ENCODE peak calls at places on chromosomes 16 and 17, in nine cellular contexts. One of them, this sample, is unnamed.

GRCh38 chr16:13866073-13866472 is 53.9 kb upstream of the ERCC4 start:
- DNase-seq in left cardiac atrium: peak
- DNase-seq in sigmoid colon: peak
- DNase-seq in EL: peak
- DNase-seq in left colon: peak
- DNase-seq in mucosa of descending colon: no peak
- DNase-seq in KG1: peak
- DNase-seq in GM12878: no peak
- DNase-seq in PC-9: peak
- DNase-seq in this sample: peak

GRCh38 chr17:48113201-48113676 is 5.7 kb downstream of the SNX11 start:
- DNase-seq in left cardiac atrium: no peak
- DNase-seq in sigmoid colon: no peak
- DNase-seq in EL: no peak
- DNase-seq in left colon: no peak
- DNase-seq in mucosa of descending colon: no peak
- DNase-seq in KG1: no peak
- DNase-seq in GM12878: peak
- DNase-seq in PC-9: no peak
- DNase-seq in this sample: no peak

GRCh38 chr16:73058616-73059409 is 10.9 kb upstream of the ZFHX3 start:
- DNase-seq in left cardiac atrium: peak
- DNase-seq in sigmoid colon: peak
- DNase-seq in EL: peak
- DNase-seq in left colon: no peak
- DNase-seq in mucosa of descending colon: peak
- DNase-seq in KG1: no peak
- DNase-seq in GM12878: no peak
- DNase-seq in PC-9: peak
- DNase-seq in this sample: peak

GRCh38 chr16:85151603-85152413 is 39.5 kb upstream of the CIBAR2 start:
- DNase-seq in left cardiac atrium: peak
- DNase-seq in sigmoid colon: peak
- DNase-seq in EL: peak
- DNase-seq in left colon: peak
- DNase-seq in mucosa of descending colon: no peak
- DNase-seq in KG1: no peak
- DNase-seq in GM12878: no peak
- DNase-seq in PC-9: peak
- DNase-seq in this sample: no peak

GRCh38 chr16:15822957-15823356 is 33.9 kb downstream of the MYH11 start:
- DNase-seq in left cardiac atrium: no peak
- DNase-seq in sigmoid colon: peak
- DNase-seq in EL: no peak
- DNase-seq in left colon: peak
- DNase-seq in mucosa of descending colon: no peak
- DNase-seq in KG1: no peak
- DNase-seq in GM12878: no peak
- DNase-seq in PC-9: no peak
- DNase-seq in this sample: no peak

GRCh38 chr16:50300942-50301625 is 34.7 kb downstream of the ADCY7 start:
- DNase-seq in left cardiac atrium: no peak
- DNase-seq in sigmoid colon: peak
- DNase-seq in EL: no peak
- DNase-seq in left colon: peak
- DNase-seq in mucosa of descending colon: peak
- DNase-seq in KG1: no peak
- DNase-seq in GM12878: no peak
- DNase-seq in PC-9: no peak
- DNase-seq in this sample: no peak

GRCh38 chr17:17900615-17901520 is 64.1 kb upstream of the SREBF1 start:
- DNase-seq in left cardiac atrium: peak
- DNase-seq in sigmoid colon: peak
- DNase-seq in EL: peak
- DNase-seq in left colon: peak
- DNase-seq in mucosa of descending colon: peak
- DNase-seq in KG1: no peak
- DNase-seq in GM12878: no peak
- DNase-seq in PC-9: peak
- DNase-seq in this sample: no peak

GRCh38 chr17:61583242-61583641 is 7.8 kb downstream of the NACA2 start:
- DNase-seq in left cardiac atrium: no peak
- DNase-seq in sigmoid colon: no peak
- DNase-seq in EL: peak
- DNase-seq in left colon: no peak
- DNase-seq in mucosa of descending colon: no peak
- DNase-seq in KG1: peak
- DNase-seq in GM12878: no peak
- DNase-seq in PC-9: no peak
- DNase-seq in this sample: no peak

GRCh38 chr16:88787579-88788314 is 2.7 kb upstream of the PIEZO1 start:
- DNase-seq in left cardiac atrium: no peak
- DNase-seq in sigmoid colon: no peak
- DNase-seq in EL: no peak
- DNase-seq in left colon: no peak
- DNase-seq in mucosa of descending colon: no peak
- DNase-seq in KG1: no peak
- DNase-seq in GM12878: no peak
- DNase-seq in PC-9: no peak
- DNase-seq in this sample: no peak

GRCh38 chr17:3788200-3788599 is 12.8 kb downstream of the ITGAE start:
- DNase-seq in left cardiac atrium: no peak
- DNase-seq in sigmoid colon: no peak
- DNase-seq in EL: no peak
- DNase-seq in left colon: no peak
- DNase-seq in mucosa of descending colon: no peak
- DNase-seq in KG1: no peak
- DNase-seq in GM12878: no peak
- DNase-seq in PC-9: no peak
- DNase-seq in this sample: no peak

GRCh38 chr16:85384831-85385462 is 228.2 kb upstream of the GSE1 start:
- DNase-seq in left cardiac atrium: peak
- DNase-seq in sigmoid colon: peak
- DNase-seq in EL: no peak
- DNase-seq in left colon: peak
- DNase-seq in mucosa of descending colon: peak
- DNase-seq in KG1: no peak
- DNase-seq in GM12878: no peak
- DNase-seq in PC-9: peak
- DNase-seq in this sample: no peak

GRCh38 chr16:84585886-84586285 is 32.0 kb downstream of the COTL1 start:
- DNase-seq in left cardiac atrium: no peak
- DNase-seq in sigmoid colon: no peak
- DNase-seq in EL: no peak
- DNase-seq in left colon: no peak
- DNase-seq in mucosa of descending colon: peak
- DNase-seq in KG1: no peak
- DNase-seq in GM12878: no peak
- DNase-seq in PC-9: no peak
- DNase-seq in this sample: peak

GRCh38 chr16:85138825-85139627 is 26.8 kb upstream of the CIBAR2 start:
- DNase-seq in left cardiac atrium: no peak
- DNase-seq in sigmoid colon: no peak
- DNase-seq in EL: no peak
- DNase-seq in left colon: no peak
- DNase-seq in mucosa of descending colon: no peak
- DNase-seq in KG1: no peak
- DNase-seq in GM12878: no peak
- DNase-seq in PC-9: no peak
- DNase-seq in this sample: no peak

GRCh38 chr17:50439008-50439407 is 13.0 kb downstream of the ACSF2 start:
- DNase-seq in left cardiac atrium: no peak
- DNase-seq in sigmoid colon: no peak
- DNase-seq in EL: no peak
- DNase-seq in left colon: no peak
- DNase-seq in mucosa of descending colon: no peak
- DNase-seq in KG1: no peak
- DNase-seq in GM12878: no peak
- DNase-seq in PC-9: no peak
- DNase-seq in this sample: no peak

GRCh38 chr16:19179890-19180490 is 11.9 kb downstream of the SYT17 start:
- DNase-seq in left cardiac atrium: peak
- DNase-seq in sigmoid colon: peak
- DNase-seq in EL: peak
- DNase-seq in left colon: peak
- DNase-seq in mucosa of descending colon: peak
- DNase-seq in KG1: peak
- DNase-seq in GM12878: no peak
- DNase-seq in PC-9: peak
- DNase-seq in this sample: peak

GRCh38 chr17:10616502-10617119 is 40.5 kb downstream of the MYH3 start:
- DNase-seq in left cardiac atrium: peak
- DNase-seq in sigmoid colon: peak
- DNase-seq in EL: peak
- DNase-seq in left colon: no peak
- DNase-seq in mucosa of descending colon: peak
- DNase-seq in KG1: peak
- DNase-seq in GM12878: no peak
- DNase-seq in PC-9: peak
- DNase-seq in this sample: peak

GRCh38 chr16:3587547-3588110 is 10.4 kb upstream of the NLRC3 start:
- DNase-seq in left cardiac atrium: no peak
- DNase-seq in sigmoid colon: no peak
- DNase-seq in EL: no peak
- DNase-seq in left colon: no peak
- DNase-seq in mucosa of descending colon: no peak
- DNase-seq in KG1: no peak
- DNase-seq in GM12878: no peak
- DNase-seq in PC-9: no peak
- DNase-seq in this sample: no peak

GRCh38 chr17:44556114-44556853 is 1.0 kb upstream of the FZD2 start:
- DNase-seq in left cardiac atrium: no peak
- DNase-seq in sigmoid colon: peak
- DNase-seq in EL: peak
- DNase-seq in left colon: no peak
- DNase-seq in mucosa of descending colon: no peak
- DNase-seq in KG1: no peak
- DNase-seq in GM12878: peak
- DNase-seq in PC-9: no peak
- DNase-seq in this sample: peak

GRCh38 chr17:66764559-66764958 is 70.4 kb upstream of the CACNG5 start:
- DNase-seq in left cardiac atrium: no peak
- DNase-seq in sigmoid colon: peak
- DNase-seq in EL: no peak
- DNase-seq in left colon: no peak
- DNase-seq in mucosa of descending colon: no peak
- DNase-seq in KG1: no peak
- DNase-seq in GM12878: no peak
- DNase-seq in PC-9: no peak
- DNase-seq in this sample: no peak

GRCh38 chr16:7532534-7532933 is 199.9 kb downstream of the RBFOX1 start:
- DNase-seq in left cardiac atrium: no peak
- DNase-seq in sigmoid colon: no peak
- DNase-seq in EL: no peak
- DNase-seq in left colon: no peak
- DNase-seq in mucosa of descending colon: no peak
- DNase-seq in KG1: no peak
- DNase-seq in GM12878: no peak
- DNase-seq in PC-9: no peak
- DNase-seq in this sample: no peak

GRCh38 chr16:38941-39892 is 14.2 kb downstream of the POLR3K start:
- DNase-seq in left cardiac atrium: peak
- DNase-seq in sigmoid colon: no peak
- DNase-seq in EL: no peak
- DNase-seq in left colon: peak
- DNase-seq in mucosa of descending colon: peak
- DNase-seq in KG1: no peak
- DNase-seq in GM12878: peak
- DNase-seq in PC-9: peak
- DNase-seq in this sample: no peak

GRCh38 chr17:81941484-81942166 is 4.5 kb upstream of the PYCR1 start:
- DNase-seq in left cardiac atrium: no peak
- DNase-seq in sigmoid colon: no peak
- DNase-seq in EL: no peak
- DNase-seq in left colon: no peak
- DNase-seq in mucosa of descending colon: no peak
- DNase-seq in KG1: no peak
- DNase-seq in GM12878: no peak
- DNase-seq in PC-9: no peak
- DNase-seq in this sample: no peak

This sample was measured in neural crest cell.